ENCODE peak calls at places on chromosomes 2 and 18, in five cellular contexts. Z is left lung; H is NCI-H524; A is stimulated activated CD8-positive, alpha-beta memory T cell treated with anti-CD3 and anti-CD28 coated beads, Interleukin-15, amount 100 ng/mL, for 48 hours; W is stimulated activated CD4-positive, alpha-beta T cell treated with anti-CD3 and anti-CD28 coated beads, Interleukin-4, amount 100 ng/mL, for 48 hours. V is an unnamed sample.

GRCh38 chr18:43596106-43596712 is 318.9 kb upstream of the SYT4 start:
- DNase-seq in Z (no peak), H (no peak), A (no peak), W (no peak), V (no peak)

GRCh38 chr18:3605562-3606443 is 155.8 kb downstream of the TGIF1 start:
- DNase-seq in Z (no peak), H (no peak), A (no peak), W (no peak), V (no peak)

GRCh38 chr2:40957508-40957907 is 505.6 kb upstream of the SLC8A1 start:
- DNase-seq in Z (peak; percentile 44), H (no peak), A (no peak), W (no peak), V (peak; percentile 41)

GRCh38 chr18:21960189-21960588 is 209.2 kb upstream of the GATA6 start:
- DNase-seq in Z (no peak), H (no peak), A (no peak), W (no peak), V (no peak)

GRCh38 chr18:38545071-38545470 is 979.5 kb upstream of the CELF4 start:
- DNase-seq in Z (no peak), H (no peak), A (no peak), W (no peak), V (no peak)

GRCh38 chr2:28335666-28336065 is 57.0 kb upstream of the FOSL2 start:
- DNase-seq in Z (no peak), H (no peak), A (no peak), W (no peak), V (no peak)

GRCh38 chr18:2905802-2906521 is 59.2 kb downstream of the EMILIN2 start:
- DNase-seq in Z (peak; percentile 84), H (peak; percentile 28), A (peak; percentile 50), W (peak; percentile 54), V (peak; percentile 82)

GRCh38 chr18:44922968-44923367 is 242.3 kb downstream of the SETBP1 start:
- DNase-seq in Z (no peak), H (no peak), A (no peak), W (no peak), V (no peak)

GRCh38 chr18:35242426-35242825 is 1.6 kb downstream of the ZNF397 start:
- DNase-seq in Z (no peak), H (no peak), A (no peak), W (no peak), V (no peak)

GRCh38 chr18:58044370-58045264 is 591 bp downstream of the NEDD4L start:
- DNase-seq in Z (peak; percentile 59), H (peak; percentile 51), A (peak; percentile 25), W (peak; percentile 20), V (peak; percentile 72)

GRCh38 chr18:1252534-1252933 is 347.9 kb downstream of the ADCYAP1 start:
- DNase-seq in Z (no peak), H (no peak), A (no peak), W (no peak), V (no peak)

GRCh38 chr2:188527701-188528100 is 236.0 kb downstream of the GULP1 start:
- DNase-seq in Z (no peak), H (no peak), A (no peak), W (no peak), V (no peak)

GRCh38 chr2:182496596-182496995 is 69.8 kb upstream of the PDE1A start:
- DNase-seq in Z (no peak), H (no peak), A (no peak), W (no peak), V (no peak)

GRCh38 chr2:187316040-187316439 is 132.0 kb downstream of the CALCRL start:
- DNase-seq in Z (no peak), H (no peak), A (no peak), W (no peak), V (no peak)

GRCh38 chr2:217387776-217388381 is 528.0 kb upstream of the TNP1 start:
- DNase-seq in Z (no peak), H (no peak), A (no peak), W (no peak), V (no peak)

GRCh38 chr2:237501892-237502513 is 15.0 kb downstream of the MLPH start:
- DNase-seq in Z (no peak), H (no peak), A (no peak), W (no peak), V (no peak)

GRCh38 chr18:5237083-5237722 is 40.1 kb upstream of the AKAIN1 start:
- DNase-seq in Z (no peak), H (no peak), A (peak; percentile 11), W (no peak), V (no peak)

GRCh38 chr18:67266591-67267237 is 249.8 kb downstream of the DSEL start:
- DNase-seq in Z (no peak), H (no peak), A (no peak), W (no peak), V (no peak)

GRCh38 chr2:143742631-143743030 is 613.4 kb downstream of the ARHGAP15 start:
- DNase-seq in Z (no peak), H (no peak), A (no peak), W (no peak), V (no peak)

GRCh38 chr2:190649035-190649797 is at the start of gene NAB1:
- DNase-seq in Z (peak; percentile 71), H (no peak), A (peak; percentile 32), W (peak; percentile 53), V (peak; percentile 75)

GRCh38 chr2:176283669-176284068 is 14.4 kb downstream of the MTX2 start:
- DNase-seq in Z (no peak), H (no peak), A (no peak), W (no peak), V (no peak)

GRCh38 chr2:156892449-156893335 is 364.8 kb upstream of the GALNT5 start:
- DNase-seq in Z (no peak), H (peak; percentile 28), A (no peak), W (no peak), V (no peak)

GRCh38 chr18:31558567-31558966 is 33.1 kb upstream of the TTR start:
- DNase-seq in Z (no peak), H (no peak), A (no peak), W (no peak), V (no peak)

GRCh38 chr2:148642891-148643416 is 1.6 kb upstream of the EPC2 start:
- DNase-seq in Z (no peak), H (no peak), A (no peak), W (no peak), V (no peak)

GRCh38 chr2:122172812-122173211 is 417.4 kb downstream of the TSN start:
- DNase-seq in Z (no peak), H (no peak), A (no peak), W (no peak), V (no peak)

GRCh38 chr18:62425465-62426190 is 97.2 kb upstream of the ZCCHC2 start:
- DNase-seq in Z (peak; percentile 71), H (peak; percentile 90), A (no peak), W (peak; percentile 46), V (peak; percentile 66)

GRCh38 chr2:150404147-150404546 is 83.3 kb downstream of the RND3 start:
- DNase-seq in Z (no peak), H (no peak), A (no peak), W (no peak), V (no peak)

GRCh38 chr2:199459286-199460100 is 1.8 kb upstream of the SATB2 start:
- DNase-seq in Z (peak; percentile 90), H (peak; percentile 76), A (no peak), W (peak; percentile 64), V (peak; percentile 91)

GRCh38 chr2:218027426-218028188 is 24.8 kb upstream of the TNS1 start:
- DNase-seq in Z (no peak), H (no peak), A (no peak), W (no peak), V (no peak)

GRCh38 chr2:224252601-224253000 is 149.3 kb downstream of the FAM124B start:
- DNase-seq in Z (no peak), H (no peak), A (no peak), W (no peak), V (no peak)

GRCh38 chr2:29509397-29509796 is 394.2 kb downstream of the CLIP4 start:
- DNase-seq in Z (no peak), H (no peak), A (no peak), W (no peak), V (no peak)

GRCh38 chr2:190815223-190815622 is 65.4 kb upstream of the GLS start:
- DNase-seq in Z (no peak), H (no peak), A (no peak), W (no peak), V (no peak)

GRCh38 chr2:219709261-219709867 is 81.9 kb downstream of the SLC4A3 start:
- DNase-seq in Z (no peak), H (no peak), A (no peak), W (no peak), V (no peak)

V was measured in lower lobe of right lung.